ENCODE peak calls at places on chromosome 1, in five cellular contexts. One of them, this sample, is unnamed.

GRCh38 chr1:244239261-244239770 is 188.2 kb downstream of the ZBTB18 start:
- DNase-seq in H54: no peak
- DNase-seq in stomach: no peak
- DNase-seq in sigmoid colon: no peak
- DNase-seq in adrenal gland: no peak
- DNase-seq in this sample: no peak

GRCh38 chr1:1013922-1014617 is 773 bp downstream of the ISG15 start:
- DNase-seq in H54: no peak
- DNase-seq in stomach: peak
- DNase-seq in sigmoid colon: peak
- DNase-seq in adrenal gland: no peak
- DNase-seq in this sample: no peak

GRCh38 chr1:198168180-198168579 is 11.4 kb downstream of the NEK7 start:
- DNase-seq in H54: no peak
- DNase-seq in stomach: no peak
- DNase-seq in sigmoid colon: no peak
- DNase-seq in adrenal gland: no peak
- DNase-seq in this sample: no peak

GRCh38 chr1:100597069-100597741 is 59.3 kb downstream of the GPR88 start:
- DNase-seq in H54: peak
- DNase-seq in stomach: no peak
- DNase-seq in sigmoid colon: no peak
- DNase-seq in adrenal gland: no peak
- DNase-seq in this sample: no peak

GRCh38 chr1:1206376-1207253 is at the start of gene TNFRSF18:
- DNase-seq in H54: no peak
- DNase-seq in stomach: peak
- DNase-seq in sigmoid colon: no peak
- DNase-seq in adrenal gland: peak
- DNase-seq in this sample: no peak

GRCh38 chr1:94643776-94644175 is 102.2 kb upstream of the F3 start:
- DNase-seq in H54: no peak
- DNase-seq in stomach: no peak
- DNase-seq in sigmoid colon: no peak
- DNase-seq in adrenal gland: no peak
- DNase-seq in this sample: no peak

GRCh38 chr1:221611930-221612777 is 129.7 kb downstream of the DUSP10 start:
- DNase-seq in H54: peak
- DNase-seq in stomach: no peak
- DNase-seq in sigmoid colon: peak
- DNase-seq in adrenal gland: peak
- DNase-seq in this sample: peak

GRCh38 chr1:63023182-63023581 is 239.2 kb downstream of the ATG4C start:
- DNase-seq in H54: no peak
- DNase-seq in stomach: no peak
- DNase-seq in sigmoid colon: no peak
- DNase-seq in adrenal gland: no peak
- DNase-seq in this sample: no peak

GRCh38 chr1:89669445-89669844 is 36.5 kb downstream of the LRRC8C start:
- DNase-seq in H54: no peak
- DNase-seq in stomach: no peak
- DNase-seq in sigmoid colon: no peak
- DNase-seq in adrenal gland: no peak
- DNase-seq in this sample: no peak

GRCh38 chr1:85849660-85850059 is 141.4 kb upstream of the ZNHIT6 start:
- DNase-seq in H54: no peak
- DNase-seq in stomach: no peak
- DNase-seq in sigmoid colon: no peak
- DNase-seq in adrenal gland: no peak
- DNase-seq in this sample: no peak

GRCh38 chr1:222713091-222714012 is 988 bp downstream of the BROX start:
- DNase-seq in H54: peak
- DNase-seq in stomach: peak
- DNase-seq in sigmoid colon: peak
- DNase-seq in adrenal gland: peak
- DNase-seq in this sample: peak
- TF ChIP-seq POLR2A in H54: peak
- TF ChIP-seq POLR2A in stomach: no peak
- TF ChIP-seq POLR2A in sigmoid colon: no peak
- TF ChIP-seq POLR2A in adrenal gland: peak
- TF ChIP-seq POLR2A in this sample: no peak

GRCh38 chr1:27872802-27873665 is 690 bp downstream of the THEMIS2 start:
- DNase-seq in H54: no peak
- DNase-seq in stomach: peak
- DNase-seq in sigmoid colon: peak
- DNase-seq in adrenal gland: no peak
- DNase-seq in this sample: no peak

GRCh38 chr1:27873671-27874384 is 1.5 kb downstream of the THEMIS2 start:
- DNase-seq in H54: no peak
- DNase-seq in stomach: no peak
- DNase-seq in sigmoid colon: peak
- DNase-seq in adrenal gland: no peak
- DNase-seq in this sample: peak

GRCh38 chr1:27869719-27870085 is 2.6 kb upstream of the THEMIS2 start:
- DNase-seq in H54: no peak
- DNase-seq in stomach: no peak
- DNase-seq in sigmoid colon: peak
- DNase-seq in adrenal gland: no peak
- DNase-seq in this sample: no peak

GRCh38 chr1:27868932-27869718 is 3.2 kb upstream of the THEMIS2 start:
- DNase-seq in H54: no peak
- DNase-seq in stomach: no peak
- DNase-seq in sigmoid colon: peak
- DNase-seq in adrenal gland: peak
- DNase-seq in this sample: no peak

DNA sequence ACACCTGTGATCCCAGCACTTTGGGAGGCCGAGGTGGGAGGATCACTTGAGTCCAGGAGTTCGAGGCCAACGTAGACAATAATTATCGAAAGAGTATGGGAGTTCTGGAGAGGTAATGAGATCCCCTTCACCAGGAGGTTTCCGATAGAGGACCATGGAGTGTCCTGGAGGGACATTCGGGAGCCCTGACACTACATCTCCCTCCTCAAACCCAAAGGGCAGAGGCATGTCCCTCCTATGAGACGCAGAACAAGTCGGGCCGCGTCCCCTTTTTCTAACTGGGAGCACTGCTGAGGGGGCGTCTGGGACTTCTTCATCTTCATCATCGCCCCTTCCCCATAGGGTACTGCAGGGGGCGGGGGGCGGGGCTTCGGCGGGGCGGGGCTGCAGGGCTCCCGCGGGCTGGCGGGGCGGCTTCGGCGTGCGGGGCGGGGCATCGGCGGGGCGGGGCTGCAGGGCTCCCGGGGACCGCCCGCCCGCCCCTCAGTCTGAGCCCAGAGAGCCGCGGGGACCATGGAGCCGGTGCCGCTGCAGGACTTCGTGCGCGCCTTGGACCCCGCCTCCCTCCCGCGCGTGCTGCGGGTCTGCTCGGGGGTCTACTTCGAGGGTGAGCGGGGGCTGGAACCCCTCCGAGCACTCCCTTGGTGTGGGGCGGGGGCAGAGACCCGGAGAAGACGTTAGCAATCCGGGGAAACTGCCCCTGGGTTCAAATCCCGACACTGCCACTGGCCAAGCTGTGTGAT is at the start of gene THEMIS2:
- DNase-seq in H54: peak
- DNase-seq in stomach: peak
- DNase-seq in sigmoid colon: peak
- DNase-seq in adrenal gland: peak
- DNase-seq in this sample: peak
- TF ChIP-seq POLR2A in H54: peak
- TF ChIP-seq POLR2A in stomach: no peak
- TF ChIP-seq POLR2A in sigmoid colon: peak
- TF ChIP-seq POLR2A in adrenal gland: peak
- TF ChIP-seq POLR2A in this sample: no peak

DNA sequence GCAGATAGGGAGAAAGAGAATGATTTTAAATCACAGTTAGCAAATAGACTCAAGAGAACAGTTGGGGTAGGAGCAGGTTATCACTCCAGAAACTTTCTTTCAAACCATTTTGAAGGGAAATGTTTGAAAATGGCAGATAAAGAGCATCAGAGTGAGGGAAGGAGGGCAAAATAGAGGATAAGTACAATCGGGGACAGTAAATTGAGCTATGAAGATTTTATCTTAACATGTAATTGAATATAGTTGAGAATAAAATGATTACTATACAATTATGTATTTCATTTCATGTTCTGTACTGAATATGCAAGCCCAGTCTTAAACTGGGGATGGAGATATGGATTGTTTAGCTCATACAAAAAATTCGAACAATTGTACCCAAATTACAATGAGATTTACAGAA is 54.0 kb downstream of the MAP10 start:
- DNase-seq in H54: no peak
- DNase-seq in stomach: no peak
- DNase-seq in sigmoid colon: no peak
- DNase-seq in adrenal gland: no peak
- DNase-seq in this sample: no peak
- TF ChIP-seq POLR2A in H54: no peak
- TF ChIP-seq POLR2A in stomach: no peak
- TF ChIP-seq POLR2A in sigmoid colon: no peak
- TF ChIP-seq POLR2A in adrenal gland: no peak
- TF ChIP-seq POLR2A in this sample: no peak

DNA sequence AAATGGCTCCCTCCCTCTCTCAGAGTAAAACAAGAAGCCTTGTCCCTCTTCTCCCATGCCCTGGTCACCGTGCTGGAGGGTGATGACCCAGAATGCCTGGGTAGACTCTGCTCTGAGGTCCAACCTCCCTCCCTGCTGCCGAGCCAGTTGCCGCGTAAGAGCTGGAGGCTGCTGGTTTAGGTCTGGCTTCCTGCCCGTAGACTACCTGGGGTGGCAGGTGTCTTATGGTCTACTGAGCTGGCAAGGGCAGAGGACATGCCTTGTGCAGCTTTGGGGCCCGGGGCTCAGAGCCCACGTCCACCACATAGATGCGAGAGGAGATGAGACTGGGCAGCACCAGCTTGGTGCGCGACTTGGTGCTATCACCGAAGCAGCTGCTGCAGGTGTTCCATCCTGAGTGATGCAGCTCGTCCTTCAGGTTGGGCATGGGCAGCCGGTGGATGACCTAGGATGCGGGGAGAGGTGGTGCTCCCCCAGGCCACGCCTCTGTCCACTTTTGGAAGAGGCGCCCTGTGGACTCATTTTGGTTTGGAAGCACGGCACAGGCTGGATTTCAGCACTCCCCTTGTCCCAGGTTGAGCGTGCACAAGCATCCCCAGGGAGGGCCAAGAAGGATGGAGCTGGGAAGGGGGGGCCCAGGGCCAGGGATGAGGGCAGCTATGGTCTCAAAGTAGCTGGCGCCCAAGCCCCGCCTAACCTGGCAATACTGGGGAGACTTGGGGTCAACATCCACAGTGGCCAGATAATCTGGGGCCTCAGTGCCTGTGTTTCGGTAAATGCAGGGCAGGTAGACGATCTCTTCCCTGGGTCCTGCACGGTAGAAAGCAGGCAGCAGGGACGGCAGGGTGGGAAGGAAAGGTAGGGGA is 3.5 kb downstream of the SELENBP1 start:
- DNase-seq in H54: no peak
- DNase-seq in stomach: peak
- DNase-seq in sigmoid colon: peak
- DNase-seq in adrenal gland: no peak
- DNase-seq in this sample: no peak
- TF ChIP-seq POLR2A in H54: no peak
- TF ChIP-seq POLR2A in stomach: no peak
- TF ChIP-seq POLR2A in sigmoid colon: no peak
- TF ChIP-seq POLR2A in adrenal gland: no peak
- TF ChIP-seq POLR2A in this sample: no peak

GRCh38 chr1:93150729-93151128 is 29.5 kb downstream of the TMED5 start:
- DNase-seq in H54: no peak
- DNase-seq in stomach: no peak
- DNase-seq in sigmoid colon: no peak
- DNase-seq in adrenal gland: no peak
- DNase-seq in this sample: no peak
- TF ChIP-seq POLR2A in H54: no peak
- TF ChIP-seq POLR2A in stomach: no peak
- TF ChIP-seq POLR2A in sigmoid colon: no peak
- TF ChIP-seq POLR2A in adrenal gland: no peak
- TF ChIP-seq POLR2A in this sample: no peak

DNA sequence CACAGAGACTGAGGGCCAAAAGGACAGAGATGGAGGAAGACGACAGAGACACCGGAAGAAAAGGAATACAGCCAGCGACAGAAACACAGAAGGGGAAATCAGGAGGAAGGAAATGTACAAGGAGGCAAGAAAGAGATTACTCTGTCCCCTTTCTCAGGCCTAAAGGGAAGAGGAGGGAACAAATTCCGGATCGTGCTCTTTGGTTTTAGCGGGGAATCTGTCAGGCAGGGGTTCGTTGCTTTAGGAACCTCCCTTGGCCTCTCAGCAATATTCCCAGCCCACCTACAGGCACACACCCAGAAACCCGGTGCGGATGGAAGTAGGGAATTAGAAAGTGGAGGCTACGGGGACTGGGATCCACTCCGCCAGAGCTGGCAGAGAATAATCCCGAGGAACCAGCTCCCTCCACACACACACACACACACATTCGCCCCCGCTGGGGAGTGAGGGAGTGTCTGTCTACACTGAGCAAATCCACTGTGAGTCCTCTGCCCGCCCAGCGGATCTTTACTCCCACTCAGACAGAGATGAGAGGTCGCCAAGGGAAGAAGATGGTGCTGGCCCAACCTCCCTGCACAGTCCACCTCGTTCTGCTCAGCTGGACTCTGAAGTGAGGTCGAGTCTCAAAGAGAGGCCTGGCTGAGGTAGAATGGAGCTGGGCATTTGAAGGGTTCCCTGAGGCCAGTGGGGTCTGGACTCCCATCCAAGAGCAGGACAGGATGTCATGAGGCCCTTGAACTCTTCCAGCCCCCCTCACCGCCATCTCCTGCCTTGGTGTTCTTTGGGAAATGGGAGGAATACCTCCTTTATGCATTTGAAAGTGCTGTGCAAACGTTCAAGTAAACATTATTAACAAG is 5.7 kb downstream of the TAL1 start:
- DNase-seq in H54: no peak
- DNase-seq in stomach: no peak
- DNase-seq in sigmoid colon: no peak
- DNase-seq in adrenal gland: no peak
- DNase-seq in this sample: no peak
- TF ChIP-seq POLR2A in H54: no peak
- TF ChIP-seq POLR2A in stomach: no peak
- TF ChIP-seq POLR2A in sigmoid colon: no peak
- TF ChIP-seq POLR2A in adrenal gland: no peak
- TF ChIP-seq POLR2A in this sample: no peak

GRCh38 chr1:45345014-45345413 is 4.8 kb upstream of the MUTYH start:
- DNase-seq in H54: no peak
- DNase-seq in stomach: no peak
- DNase-seq in sigmoid colon: no peak
- DNase-seq in adrenal gland: no peak
- DNase-seq in this sample: no peak

GRCh38 chr1:45344491-45344890 is 4.3 kb upstream of the MUTYH start:
- DNase-seq in H54: no peak
- DNase-seq in stomach: no peak
- DNase-seq in sigmoid colon: no peak
- DNase-seq in adrenal gland: no peak
- DNase-seq in this sample: no peak

GRCh38 chr1:45337630-45338320 is 2.2 kb upstream of the TOE1 start:
- DNase-seq in H54: no peak
- DNase-seq in stomach: no peak
- DNase-seq in sigmoid colon: no peak
- DNase-seq in adrenal gland: no peak
- DNase-seq in this sample: no peak

GRCh38 chr1:45339694-45340558 is at the start of the genes MUTYH and TOE1:
- DNase-seq in H54: peak
- DNase-seq in stomach: peak
- DNase-seq in sigmoid colon: peak
- DNase-seq in adrenal gland: peak
- DNase-seq in this sample: peak

GRCh38 chr1:45340816-45341215 is 576 bp upstream of the MUTYH start:
- DNase-seq in H54: no peak
- DNase-seq in stomach: no peak
- DNase-seq in sigmoid colon: no peak
- DNase-seq in adrenal gland: no peak
- DNase-seq in this sample: no peak
- TF ChIP-seq POLR2A in H54: no peak
- TF ChIP-seq POLR2A in stomach: no peak
- TF ChIP-seq POLR2A in sigmoid colon: no peak
- TF ChIP-seq POLR2A in adrenal gland: no peak
- TF ChIP-seq POLR2A in this sample: no peak

This sample was measured in testis.